ENCODE peak calls at places on chromosome 6, in five cellular contexts. One of them, this sample, is unnamed.

GRCh38 chr6:21522773-21523490 is 70.6 kb upstream of the SOX4 start:
- DNase-seq in psoas muscle: no peak
- DNase-seq in HT1080: no peak
- DNase-seq in GM10248: no peak
- DNase-seq in tibial artery: no peak
- DNase-seq in this sample: no peak

GRCh38 chr6:126335210-126335609 is 4.7 kb upstream of the CENPW start:
- DNase-seq in psoas muscle: no peak
- DNase-seq in HT1080: peak
- DNase-seq in GM10248: no peak
- DNase-seq in tibial artery: no peak
- DNase-seq in this sample: no peak

GRCh38 chr6:2229742-2230141 is 15.7 kb downstream of the GMDS start:
- DNase-seq in psoas muscle: no peak
- DNase-seq in HT1080: no peak
- DNase-seq in GM10248: no peak
- DNase-seq in tibial artery: no peak
- DNase-seq in this sample: no peak

GRCh38 chr6:125140808-125141207 is 12.8 kb upstream of the TPD52L1 start:
- DNase-seq in psoas muscle: no peak
- DNase-seq in HT1080: no peak
- DNase-seq in GM10248: no peak
- DNase-seq in tibial artery: no peak
- DNase-seq in this sample: no peak

GRCh38 chr6:12266571-12266970 is 23.6 kb upstream of the EDN1 start:
- DNase-seq in psoas muscle: no peak
- DNase-seq in HT1080: peak
- DNase-seq in GM10248: no peak
- DNase-seq in tibial artery: no peak
- DNase-seq in this sample: no peak

GRCh38 chr6:169172435-169172834 is 81.2 kb downstream of the THBS2 start:
- DNase-seq in psoas muscle: peak
- DNase-seq in HT1080: peak
- DNase-seq in GM10248: no peak
- DNase-seq in tibial artery: peak
- DNase-seq in this sample: no peak

GRCh38 chr6:40287296-40287820 is 299.8 kb downstream of the LRFN2 start:
- DNase-seq in psoas muscle: no peak
- DNase-seq in HT1080: no peak
- DNase-seq in GM10248: no peak
- DNase-seq in tibial artery: no peak
- DNase-seq in this sample: no peak

GRCh38 chr6:13357551-13358075 is 29.3 kb upstream of the TBC1D7 start:
- DNase-seq in psoas muscle: no peak
- DNase-seq in HT1080: peak
- DNase-seq in GM10248: no peak
- DNase-seq in tibial artery: no peak
- DNase-seq in this sample: no peak

GRCh38 chr6:82331031-82331773 is 32.4 kb upstream of the TPBG start:
- DNase-seq in psoas muscle: no peak
- DNase-seq in HT1080: peak
- DNase-seq in GM10248: no peak
- DNase-seq in tibial artery: no peak
- DNase-seq in this sample: no peak

GRCh38 chr6:137044366-137045220 is at the start of gene IL20RA:
- DNase-seq in psoas muscle: peak
- DNase-seq in HT1080: no peak
- DNase-seq in GM10248: peak
- DNase-seq in tibial artery: no peak
- DNase-seq in this sample: peak

GRCh38 chr6:166389119-166389518 is 6.4 kb upstream of the MPC1 start:
- DNase-seq in psoas muscle: no peak
- DNase-seq in HT1080: no peak
- DNase-seq in GM10248: no peak
- DNase-seq in tibial artery: no peak
- DNase-seq in this sample: no peak

GRCh38 chr6:166758136-166758704 is 131.2 kb upstream of the RPS6KA2 start:
- DNase-seq in psoas muscle: no peak
- DNase-seq in HT1080: no peak
- DNase-seq in GM10248: no peak
- DNase-seq in tibial artery: no peak
- DNase-seq in this sample: no peak

GRCh38 chr6:42898891-42899361 is 16.9 kb upstream of the PTCRA start:
- DNase-seq in psoas muscle: peak
- DNase-seq in HT1080: peak
- DNase-seq in GM10248: no peak
- DNase-seq in tibial artery: peak
- DNase-seq in this sample: no peak

GRCh38 chr6:15352884-15353283 is 107.0 kb downstream of the JARID2 start:
- DNase-seq in psoas muscle: no peak
- DNase-seq in HT1080: no peak
- DNase-seq in GM10248: no peak
- DNase-seq in tibial artery: no peak
- DNase-seq in this sample: no peak

GRCh38 chr6:816510-817084 is 123.7 kb upstream of the EXOC2 start:
- DNase-seq in psoas muscle: no peak
- DNase-seq in HT1080: no peak
- DNase-seq in GM10248: no peak
- DNase-seq in tibial artery: no peak
- DNase-seq in this sample: no peak

GRCh38 chr6:131852200-131852599 is 44.4 kb downstream of the ENPP1 start:
- DNase-seq in psoas muscle: no peak
- DNase-seq in HT1080: no peak
- DNase-seq in GM10248: no peak
- DNase-seq in tibial artery: no peak
- DNase-seq in this sample: no peak

GRCh38 chr6:166418691-166419143 is 36.0 kb upstream of the MPC1 start:
- DNase-seq in psoas muscle: no peak
- DNase-seq in HT1080: no peak
- DNase-seq in GM10248: no peak
- DNase-seq in tibial artery: no peak
- DNase-seq in this sample: no peak

GRCh38 chr6:63527658-63528514 is 44.4 kb upstream of the LOC128125822 start:
- DNase-seq in psoas muscle: peak
- DNase-seq in HT1080: peak
- DNase-seq in GM10248: no peak
- DNase-seq in tibial artery: no peak
- DNase-seq in this sample: peak

GRCh38 chr6:110285306-110286060 is 72.7 kb downstream of the METTL24 start:
- DNase-seq in psoas muscle: no peak
- DNase-seq in HT1080: no peak
- DNase-seq in GM10248: no peak
- DNase-seq in tibial artery: no peak
- DNase-seq in this sample: no peak